ENCODE peak calls at places on chromosomes 2 and 18, in ten cellular contexts. P is fibroblast of lung, R is PC-3, X is colonic mucosa, A is lung, M is hepatocyte, K is IMR-90, I is thoracic aorta, C is HCT116, O is body of pancreas. N is an unnamed sample.

GRCh38 chr2:31401580-31401979 is 13.0 kb downstream of the XDH start:
- DNase-seq in P (peak; percentile 96), R (peak; percentile 96), X (no peak), A (peak; percentile 23), M (no peak), K (peak; percentile 96), I (no peak), C (no peak), O (no peak), N (no peak)

GRCh38 chr18:51070545-51070944 is 40.5 kb downstream of the SMAD4 start:
- DNase-seq in P (peak; percentile 92), R (peak; percentile 48), X (no peak), A (no peak), M (no peak), K (peak; percentile 93), I (no peak), C (no peak), O (no peak), N (no peak)

GRCh38 chr2:203669820-203670219 is 36.6 kb upstream of the CD28 start:
- DNase-seq in P (peak; percentile 91), R (no peak), X (no peak), A (no peak), M (no peak), K (peak; percentile 84), I (no peak), C (no peak), O (no peak), N (no peak)

GRCh38 chr18:3983351-3983969 is 471.6 kb downstream of the DLGAP1 start:
- DNase-seq in P (peak; percentile 98), R (peak; percentile 37), X (no peak), A (no peak), M (no peak), K (peak; percentile 91), I (no peak), C (no peak), O (no peak), N (no peak)

GRCh38 chr2:232330068-232330999 is 48.2 kb upstream of the ALPP start:
- DNase-seq in P (no peak), R (no peak), X (no peak), A (no peak), M (no peak), K (no peak), I (no peak), C (no peak), O (no peak), N (no peak)

GRCh38 chr18:10416020-10416419 is 38.4 kb upstream of the APCDD1 start:
- DNase-seq in P (no peak), R (no peak), X (no peak), A (peak; percentile 22), M (no peak), K (no peak), I (no peak), C (no peak), O (no peak), N (no peak)

GRCh38 chr2:15851076-15851693 is 89.2 kb upstream of the MYCN start:
- DNase-seq in P (no peak), R (no peak), X (no peak), A (no peak), M (no peak), K (no peak), I (no peak), C (no peak), O (no peak), N (no peak)

GRCh38 chr2:138059967-138060635 is 95.8 kb downstream of the HNMT start:
- DNase-seq in P (peak; percentile 94), R (peak; percentile 93), X (no peak), A (no peak), M (no peak), K (peak; percentile 41), I (peak; percentile 3), C (no peak), O (peak; percentile 42), N (no peak)

GRCh38 chr2:10205201-10205475 is 82.6 kb downstream of the RRM2 start:
- DNase-seq in P (no peak), R (no peak), X (no peak), A (no peak), M (no peak), K (no peak), I (no peak), C (no peak), O (no peak), N (no peak)

GRCh38 chr2:113046465-113046864 is 6.2 kb downstream of the IL36B start:
- DNase-seq in P (no peak), R (no peak), X (no peak), A (no peak), M (no peak), K (no peak), I (no peak), C (no peak), O (no peak), N (no peak)

GRCh38 chr18:55265916-55266488 is 306.7 kb upstream of the CCDC68 start:
- DNase-seq in P (no peak), R (peak; percentile 67), X (no peak), A (no peak), M (no peak), K (peak; percentile 27), I (no peak), C (no peak), O (no peak), N (no peak)

DNA sequence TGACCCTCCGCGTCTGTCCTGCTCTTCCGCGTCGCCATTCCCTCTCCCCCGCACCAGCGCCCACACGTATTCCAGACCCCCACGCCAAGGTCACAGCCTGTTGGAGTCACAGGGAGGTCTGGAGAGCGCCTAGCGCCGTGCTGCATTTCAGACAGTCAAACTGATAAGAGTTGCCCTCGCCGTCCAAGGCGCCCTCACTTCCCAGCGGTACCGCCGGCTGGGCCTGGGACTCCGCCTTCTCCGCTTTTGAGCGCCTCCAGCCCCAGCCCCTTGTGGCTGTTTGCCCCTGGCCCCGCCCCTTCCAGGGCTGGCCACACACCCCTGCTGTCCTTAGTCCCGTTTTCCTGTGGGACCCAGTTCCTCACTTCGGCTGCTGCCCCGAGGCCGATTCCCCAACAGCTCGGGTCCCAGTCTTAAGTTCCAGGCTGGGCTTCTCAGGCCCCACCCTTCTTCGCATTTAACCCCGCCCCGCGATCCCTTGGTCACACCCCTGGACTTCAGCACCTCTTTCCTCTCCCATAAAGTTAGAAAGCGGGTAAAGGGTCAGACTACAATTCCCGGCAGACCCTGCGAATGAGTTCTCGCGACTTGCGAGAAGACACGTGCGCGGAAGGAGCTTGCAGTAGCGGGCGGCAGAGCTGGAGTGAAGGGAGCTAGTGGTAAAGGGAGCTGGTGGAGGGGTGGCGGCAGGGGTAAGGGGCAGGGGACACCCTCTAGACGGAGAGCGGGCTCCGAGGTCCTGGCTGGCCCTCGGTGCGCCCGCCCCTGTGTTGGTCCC is at the start of gene GMPPA:
- DNase-seq in P (peak; percentile 99), R (peak; percentile 99), X (peak; percentile 99), A (peak; percentile 97), M (peak; percentile 97), K (peak; percentile 99), I (peak; percentile 93), C (peak; percentile 99), O (peak; percentile 97), N (peak; percentile 87)
- H3K4me3 ChIP-seq in P (peak within 1 kb of the TSS; percentile 90), R (peak within 1 kb of the TSS; percentile 85), X (peak within 1 kb of the TSS; percentile 60), A (peak within 1 kb of the TSS; percentile 67), M (peak within 1 kb of the TSS; percentile 31), K (peak within 1 kb of the TSS; percentile 62), I (peak within 1 kb of the TSS; percentile 84), C (peak within 1 kb of the TSS; percentile 75), O (peak within 1 kb of the TSS; percentile 63), N (peak within 1 kb of the TSS; percentile 84)

GRCh38 chr2:146240376-146240775 is 1604.5 kb upstream of the ACVR2A start:
- DNase-seq in P (peak; percentile 38), R (no peak), X (no peak), A (no peak), M (no peak), K (no peak), I (no peak), C (no peak), O (no peak), N (no peak)
- H3K27me3 ChIP-seq in P (no peaks in the 10 kb centered on the region), R (no peaks in the 10 kb centered on the region), X (no peaks in the 10 kb centered on the region), A (no peaks in the 10 kb centered on the region), M (no peaks in the 10 kb centered on the region), K (no peaks in the 10 kb centered on the region), I (no peaks in the 10 kb centered on the region), C (no peaks in the 10 kb centered on the region), O (no peaks in the 10 kb centered on the region), N (no peaks in the 10 kb centered on the region)

GRCh38 chr2:70133127-70133452 is 45.8 kb downstream of the PCBP1 start:
- DNase-seq in P (no peak), R (no peak), X (no peak), A (no peak), M (no peak), K (no peak), I (no peak), C (no peak), O (no peak), N (no peak)

GRCh38 chr2:70127920-70128444 is 40.7 kb downstream of the PCBP1 start:
- DNase-seq in P (no peak), R (no peak), X (no peak), A (no peak), M (no peak), K (no peak), I (no peak), C (no peak), O (no peak), N (no peak)

GRCh38 chr2:70133521-70134348 is 46.5 kb downstream of the PCBP1 start:
- DNase-seq in P (peak; percentile 91), R (no peak), X (no peak), A (no peak), M (no peak), K (no peak), I (no peak), C (no peak), O (no peak), N (no peak)

GRCh38 chr2:70132244-70133126 is 45.2 kb downstream of the PCBP1 start:
- DNase-seq in P (peak; percentile 54), R (peak; percentile 52), X (peak; percentile 52), A (no peak), M (peak; percentile 52), K (peak; percentile 63), I (no peak), C (no peak), O (no peak), N (peak; percentile 87)
- H3K4me3 ChIP-seq in P (peak overlapping the region; percentile 48), R (peak overlapping the region; percentile 62), X (peak overlapping the region; percentile 21), A (no peak overlapping the region), M (peak overlapping the region; percentile 18), K (peak overlapping the region; percentile 18), I (peak overlapping the region; percentile 68), C (peak overlapping the region; percentile 16), O (no peak overlapping the region), N (peak overlapping the region; percentile 86)

GRCh38 chr2:44927979-44928659 is 13.4 kb upstream of the SIX3 start:
- DNase-seq in P (no peak), R (no peak), X (no peak), A (no peak), M (no peak), K (no peak), I (no peak), C (no peak), O (no peak), N (no peak)

GRCh38 chr2:44928660-44929471 is 12.6 kb upstream of the SIX3 start:
- DNase-seq in P (no peak), R (no peak), X (no peak), A (no peak), M (no peak), K (no peak), I (no peak), C (no peak), O (no peak), N (no peak)

GRCh38 chr2:44926957-44927356 is 14.5 kb upstream of the SIX3 start:
- DNase-seq in P (no peak), R (no peak), X (no peak), A (no peak), M (no peak), K (no peak), I (no peak), C (no peak), O (no peak), N (no peak)

GRCh38 chr2:44922776-44923175 is 18.7 kb upstream of the SIX3 start:
- DNase-seq in P (no peak), R (peak; percentile 21), X (no peak), A (no peak), M (no peak), K (no peak), I (no peak), C (no peak), O (no peak), N (no peak)

GRCh38 chr2:44925561-44926087 is 15.9 kb upstream of the SIX3 start:
- DNase-seq in P (no peak), R (no peak), X (no peak), A (no peak), M (no peak), K (no peak), I (no peak), C (no peak), O (no peak), N (no peak)
- H3K27me3 ChIP-seq in P (peaks cover 67% of the 10 kb centered on the region), R (peaks cover 28% of the 10 kb centered on the region), X (peaks cover 63% of the 10 kb centered on the region), A (peaks cover 21% of the 10 kb centered on the region), M (peaks cover 95% of the 10 kb centered on the region), K (peaks cover 63% of the 10 kb centered on the region), I (no peaks in the 10 kb centered on the region), C (peaks cover 13% of the 10 kb centered on the region), O (peaks cover 28% of the 10 kb centered on the region), N (peaks cover 38% of the 10 kb centered on the region)

N was measured in CD4-positive, CD25-positive, alpha-beta regulatory T cell.